ENCODE peak calls at places on chromosomes 2 and 18, in eight cellular contexts. C, F, A, Q, Y, J, B and X are unnamed samples.

GRCh38 chr2:37711308-37711731 is 39.9 kb upstream of the CDC42EP3 start:
- DNase-seq in C (no peak), F (peak), A (peak), Q (peak), Y (peak), J (no peak), B (peak), X (peak)

GRCh38 chr2:204505488-204505887 is 39.8 kb upstream of the PARD3B start:
- DNase-seq in C (no peak), F (peak), A (no peak), Q (peak), Y (no peak), J (no peak), B (no peak), X (peak)

GRCh38 chr2:7672027-7672684 is 754.9 kb downstream of the RNF144A start:
- DNase-seq in C (peak), F (peak), A (peak), Q (no peak), Y (no peak), J (peak), B (peak), X (peak)

GRCh38 chr2:208466133-208466919 is 59.7 kb downstream of the PTH2R start:
- DNase-seq in C (no peak), F (peak), A (peak), Q (peak), Y (peak), J (peak), B (no peak), X (peak)

GRCh38 chr2:64853894-64854293 is 135.3 kb upstream of the SLC1A4 start:
- DNase-seq in C (no peak), F (peak), A (no peak), Q (no peak), Y (no peak), J (no peak), B (no peak), X (no peak)

GRCh38 chr2:216838146-216838545 is 21.7 kb downstream of the TNP1 start:
- DNase-seq in C (no peak), F (peak), A (no peak), Q (no peak), Y (no peak), J (no peak), B (peak), X (peak)

GRCh38 chr2:45458909-45459563 is 152.0 kb downstream of the SRBD1 start:
- DNase-seq in C (peak), F (peak), A (peak), Q (peak), Y (peak), J (no peak), B (peak), X (peak)

GRCh38 chr2:41711736-41712135 is 336.1 kb upstream of the PKDCC start:
- DNase-seq in C (no peak), F (no peak), A (no peak), Q (no peak), Y (peak), J (no peak), B (no peak), X (no peak)

GRCh38 chr2:72214429-72215143 is 66.9 kb upstream of the CYP26B1 start:
- DNase-seq in C (no peak), F (peak), A (no peak), Q (peak), Y (no peak), J (no peak), B (no peak), X (peak)

GRCh38 chr18:77210249-77210648 is 39.4 kb upstream of the GALR1 start:
- DNase-seq in C (no peak), F (no peak), A (no peak), Q (no peak), Y (no peak), J (no peak), B (no peak), X (no peak)

GRCh38 chr2:60530660-60531276 is 22.7 kb downstream of the BCL11A start:
- DNase-seq in C (peak), F (no peak), A (no peak), Q (no peak), Y (no peak), J (peak), B (no peak), X (peak)

GRCh38 chr2:67649331-67650071 is 252.4 kb downstream of the ETAA1 start:
- DNase-seq in C (no peak), F (peak), A (peak), Q (peak), Y (no peak), J (peak), B (no peak), X (peak)

GRCh38 chr2:149047118-149047517 is 8.6 kb downstream of the LYPD6B start:
- DNase-seq in C (no peak), F (no peak), A (no peak), Q (no peak), Y (no peak), J (no peak), B (no peak), X (no peak)

GRCh38 chr2:16413947-16414346 is 251.7 kb downstream of the CYRIA start:
- DNase-seq in C (no peak), F (no peak), A (no peak), Q (no peak), Y (no peak), J (no peak), B (no peak), X (no peak)

GRCh38 chr18:33700513-33700976 is 122.5 kb downstream of the ASXL3 start:
- DNase-seq in C (no peak), F (no peak), A (no peak), Q (no peak), Y (no peak), J (no peak), B (no peak), X (no peak)

GRCh38 chr2:158097481-158097880 is 4.2 kb upstream of the UPP2 start:
- DNase-seq in C (no peak), F (no peak), A (no peak), Q (no peak), Y (no peak), J (no peak), B (no peak), X (no peak)

GRCh38 chr18:3973191-3973590 is 481.9 kb downstream of the DLGAP1 start:
- DNase-seq in C (no peak), F (peak), A (no peak), Q (no peak), Y (no peak), J (no peak), B (no peak), X (no peak)

GRCh38 chr2:19857806-19858205 is 44.0 kb downstream of the TTC32 start:
- DNase-seq in C (no peak), F (no peak), A (no peak), Q (no peak), Y (no peak), J (no peak), B (no peak), X (no peak)

GRCh38 chr2:19860022-19860421 is 41.8 kb downstream of the TTC32 start:
- DNase-seq in C (no peak), F (no peak), A (no peak), Q (no peak), Y (no peak), J (no peak), B (peak), X (no peak)

GRCh38 chr2:19861771-19862170 is 40.0 kb downstream of the TTC32 start:
- DNase-seq in C (no peak), F (peak), A (no peak), Q (peak), Y (no peak), J (no peak), B (no peak), X (peak)

GRCh38 chr2:19857100-19857499 is 44.7 kb downstream of the TTC32 start:
- DNase-seq in C (no peak), F (no peak), A (no peak), Q (no peak), Y (no peak), J (no peak), B (no peak), X (peak)

GRCh38 chr2:19859565-19859964 is 42.2 kb downstream of the TTC32 start:
- DNase-seq in C (no peak), F (no peak), A (no peak), Q (no peak), Y (no peak), J (no peak), B (peak), X (peak)
- TF ChIP-seq CTCF in C (no peak), F (no peak), A (no peak), Q (no peak), Y (no peak), J (no peak), B (no peak), X (no peak)

DNA sequence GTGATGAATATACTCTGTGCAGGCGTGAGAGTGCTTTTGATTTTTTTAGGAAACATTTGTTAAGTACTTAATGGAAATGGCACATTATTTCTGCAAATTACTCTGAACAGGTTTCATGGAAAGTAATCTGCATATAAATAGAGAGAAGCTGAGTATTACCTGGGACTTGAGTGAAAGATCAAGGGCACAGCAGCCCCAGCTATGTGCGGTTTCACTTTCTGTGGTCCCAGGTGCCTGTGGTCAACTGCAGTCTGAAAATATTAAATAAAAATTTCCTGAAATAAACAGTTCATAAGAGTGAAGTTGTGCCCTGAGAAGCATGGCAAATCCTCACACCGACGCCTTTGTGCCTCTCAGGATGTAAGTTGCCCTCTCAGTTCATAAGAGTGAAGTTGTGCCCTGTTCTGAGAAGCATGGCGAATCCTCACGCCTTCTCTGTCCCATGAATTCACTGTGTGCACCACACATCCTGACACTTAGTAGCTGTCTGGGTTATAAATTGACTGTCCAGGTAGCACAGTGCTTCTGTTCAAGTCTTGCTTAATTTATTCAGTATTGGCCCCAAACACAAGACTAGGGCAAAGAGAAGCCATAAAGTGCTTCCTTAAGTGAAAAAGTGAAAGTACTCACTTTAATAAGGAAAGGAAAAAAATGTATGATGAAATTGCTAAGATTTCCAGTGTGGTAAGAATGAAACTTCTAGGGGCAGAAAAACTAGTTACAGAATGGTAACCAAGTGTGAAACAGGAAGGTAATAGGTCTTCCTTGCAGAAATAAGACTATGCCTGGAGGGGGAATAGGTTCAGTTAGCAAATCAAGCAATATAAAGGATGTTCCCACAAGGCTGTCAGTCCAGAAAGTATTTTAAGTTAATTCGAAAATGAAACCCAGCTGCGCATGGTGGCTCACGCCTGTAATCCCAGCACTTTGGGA is 4.3 kb upstream of the SNTG2 start:
- DNase-seq in C (no peak), F (no peak), A (no peak), Q (no peak), Y (no peak), J (no peak), B (no peak), X (no peak)
- H3K4me3 ChIP-seq in C (no peak), F (no peak), A (no peak), Q (no peak), Y (no peak), J (no peak), B (no peak), X (no peak)

GRCh38 chr2:189982087-189982486 is 80.4 kb downstream of the MSTN start:
- DNase-seq in C (no peak), F (no peak), A (no peak), Q (no peak), Y (no peak), J (no peak), B (no peak), X (no peak)

DNA sequence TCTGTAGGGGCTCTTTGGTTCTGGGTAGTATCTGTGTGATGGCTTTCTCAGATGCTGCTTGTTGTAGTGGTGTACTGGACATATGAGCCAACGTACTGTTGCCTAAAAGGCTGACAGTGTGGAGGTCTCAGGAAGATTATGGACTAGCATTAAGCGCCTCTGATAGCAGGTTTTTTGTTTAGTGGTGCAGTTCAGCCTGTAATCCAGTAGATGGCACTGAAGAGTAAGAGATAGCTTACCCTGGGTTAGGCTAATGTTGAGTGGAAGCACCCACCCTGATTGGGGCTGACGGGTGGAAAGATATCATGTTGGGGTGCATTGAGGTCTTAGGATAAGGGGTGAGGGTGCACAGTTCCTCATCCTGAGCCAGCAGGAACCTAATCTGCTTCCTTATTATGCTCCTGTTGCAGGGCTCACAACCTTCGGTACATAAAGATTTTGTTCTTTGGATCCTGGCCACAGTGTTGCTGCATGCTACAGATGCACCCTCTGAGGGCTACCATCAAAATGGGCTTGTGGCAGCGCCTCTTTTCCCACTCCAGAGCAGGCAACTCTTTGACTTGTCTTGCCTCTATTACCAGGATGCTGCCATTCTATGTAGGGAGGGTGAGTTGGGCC is 79.6 kb downstream of the MSTN start:
- DNase-seq in C (no peak), F (peak), A (no peak), Q (no peak), Y (no peak), J (no peak), B (no peak), X (peak)
- TF ChIP-seq CTCF in C (no peak), F (peak), A (peak), Q (peak), Y (peak), J (no peak), B (peak), X (peak)

GRCh38 chr2:174951746-174952145 is 53.4 kb downstream of the CHN1 start:
- DNase-seq in C (no peak), F (peak), A (peak), Q (peak), Y (no peak), J (no peak), B (peak), X (peak)
- H3K4me3 ChIP-seq in C (no peak), F (no peak), A (no peak), Q (no peak), Y (no peak), J (no peak), B (no peak), X (no peak)

GRCh38 chr2:232439758-232440135 is 16.2 kb upstream of the ALPI start:
- DNase-seq in C (no peak), F (no peak), A (no peak), Q (no peak), Y (no peak), J (no peak), B (no peak), X (no peak)
- TF ChIP-seq CTCF in C (no peak), F (peak), A (no peak), Q (peak), Y (no peak), J (no peak), B (peak), X (peak)